ENCODE peak calls at places on chromosomes 4 and X, in five cellular contexts. D is naive thymus-derived CD8-positive, alpha-beta T cell; W is mucosa of gallbladder; T is AG20443; O is GM04504. Y is an unnamed sample.

GRCh38 chr4:7673111-7673510 is 238.4 kb upstream of the PSAPL1 start:
- DNase-seq in D (no peak), W (no peak), T (no peak), O (no peak), Y (peak; percentile 13)

GRCh38 chr4:86921608-86922252 is 13.1 kb upstream of the AFF1 start:
- DNase-seq in D (no peak), W (no peak), T (no peak), O (no peak), Y (peak; percentile 75)

GRCh38 chr4:136302566-136302965 is 1229.7 kb downstream of the PCDH18 start:
- DNase-seq in D (no peak), W (no peak), T (no peak), O (no peak), Y (no peak)

GRCh38 chrX:26783512-26784225 is 567.7 kb downstream of the MAGEB5 start:
- DNase-seq in D (no peak), W (no peak), T (peak; percentile 7), O (peak; percentile 5), Y (peak; percentile 0)

GRCh38 chrX:46840946-46841740 is 4.3 kb downstream of the RP2 start:
- DNase-seq in D (no peak), W (no peak), T (no peak), O (no peak), Y (peak; percentile 58)

GRCh38 chr4:143178923-143179322 is 5.8 kb upstream of the USP38 start:
- DNase-seq in D (no peak), W (peak; percentile 22), T (no peak), O (no peak), Y (no peak)

GRCh38 chr4:142356797-142357196 is 489.3 kb downstream of the INPP4B start:
- DNase-seq in D (no peak), W (no peak), T (no peak), O (no peak), Y (no peak)

GRCh38 chr4:7016086-7016485 is 27.1 kb upstream of the TADA2B start:
- DNase-seq in D (no peak), W (no peak), T (no peak), O (no peak), Y (no peak)

GRCh38 chr4:123599061-123599919 is 202.7 kb downstream of the SPRY1 start:
- DNase-seq in D (no peak), W (no peak), T (peak; percentile 32), O (no peak), Y (peak; percentile 82)

GRCh38 chr4:7021930-7022658 is 21.1 kb upstream of the TADA2B start:
- DNase-seq in D (no peak), W (no peak), T (peak; percentile 92), O (peak; percentile 82), Y (peak; percentile 94)

GRCh38 chrX:18426004-18426320 is 554 bp downstream of the CDKL5 start:
- DNase-seq in D (no peak), W (no peak), T (peak; percentile 7), O (no peak), Y (no peak)

GRCh38 chr4:63717384-63717783 is 691.9 kb downstream of the TECRL start:
- DNase-seq in D (no peak), W (no peak), T (no peak), O (no peak), Y (no peak)

GRCh38 chr4:139438141-139438540 is 15.8 kb upstream of the RAB33B start:
- DNase-seq in D (no peak), W (no peak), T (no peak), O (no peak), Y (no peak)

GRCh38 chr4:111991163-111991562 is 154.1 kb upstream of the FAM241A start:
- DNase-seq in D (no peak), W (no peak), T (no peak), O (no peak), Y (no peak)

GRCh38 chr4:14790487-14790886 is 211.8 kb upstream of the CPEB2 start:
- DNase-seq in D (no peak), W (no peak), T (no peak), O (no peak), Y (no peak)

GRCh38 chr4:40121515-40121914 is 64.9 kb downstream of the N4BP2 start:
- DNase-seq in D (no peak), W (no peak), T (peak; percentile 58), O (peak; percentile 30), Y (peak; percentile 58)

GRCh38 chr4:163681208-163681821 is 186.8 kb downstream of the TMA16 start:
- DNase-seq in D (peak; percentile 68), W (peak; percentile 43), T (peak; percentile 9), O (no peak), Y (no peak)

GRCh38 chr4:145531193-145531592 is 49.5 kb downstream of the SMAD1 start:
- DNase-seq in D (no peak), W (no peak), T (no peak), O (no peak), Y (no peak)

GRCh38 chr4:82988323-82988832 is 22.2 kb downstream of the LIN54 start:
- DNase-seq in D (no peak), W (no peak), T (peak; percentile 57), O (peak; percentile 66), Y (peak; percentile 86)

Y was measured in AG10803.